ENCODE peak calls at places on chromosomes 2 and 18, in six cellular contexts. One of them, this sample, is unnamed.

GRCh38 chr18:4286256-4286655 is 168.9 kb downstream of the DLGAP1 start:
- DNase-seq in SK-N-SH: no peak
- DNase-seq in GM23338: no peak
- DNase-seq in neural progenitor cell: no peak
- DNase-seq in GM23248: no peak
- DNase-seq in HCT116: no peak
- DNase-seq in this sample: no peak

GRCh38 chr2:43774617-43775016 is 778 bp downstream of the DYNC2LI1 start:
- DNase-seq in GM23338: no peak
- DNase-seq in GM23248: no peak
- DNase-seq in HCT116: no peak
- DNase-seq in SK-N-SH: peak; percentile 14
- DNase-seq in neural progenitor cell: no peak
- DNase-seq in this sample: no peak

GRCh38 chr2:196586511-196586991 is 53.0 kb upstream of the CCDC150 start:
- DNase-seq in HCT116: no peak
- DNase-seq in GM23248: peak; percentile 89
- DNase-seq in GM23338: no peak
- DNase-seq in SK-N-SH: no peak
- DNase-seq in neural progenitor cell: no peak
- DNase-seq in this sample: no peak

GRCh38 chr2:239321596-239322413 is 79.0 kb downstream of the HDAC4 start:
- DNase-seq in HCT116: no peak
- DNase-seq in GM23248: no peak
- DNase-seq in GM23338: no peak
- DNase-seq in neural progenitor cell: no peak
- DNase-seq in SK-N-SH: peak; percentile 9
- DNase-seq in this sample: no peak

GRCh38 chr2:203861197-203861596 is 6.4 kb upstream of the CTLA4 start:
- DNase-seq in GM23248: no peak
- DNase-seq in neural progenitor cell: no peak
- DNase-seq in SK-N-SH: no peak
- DNase-seq in GM23338: no peak
- DNase-seq in HCT116: no peak
- DNase-seq in this sample: peak; percentile 73

GRCh38 chr2:23507267-23508065 is 122.5 kb downstream of the KLHL29 start:
- DNase-seq in SK-N-SH: no peak
- DNase-seq in GM23248: no peak
- DNase-seq in neural progenitor cell: no peak
- DNase-seq in HCT116: no peak
- DNase-seq in GM23338: no peak
- DNase-seq in this sample: no peak

GRCh38 chr2:184646177-184646576 is 47.8 kb downstream of the ZNF804A start:
- DNase-seq in SK-N-SH: no peak
- DNase-seq in HCT116: no peak
- DNase-seq in GM23248: peak; percentile 66
- DNase-seq in GM23338: no peak
- DNase-seq in neural progenitor cell: peak; percentile 2
- DNase-seq in this sample: no peak

GRCh38 chr2:138649571-138649970 is 130.6 kb downstream of the NXPH2 start:
- DNase-seq in SK-N-SH: no peak
- DNase-seq in GM23338: no peak
- DNase-seq in GM23248: peak; percentile 2
- DNase-seq in HCT116: no peak
- DNase-seq in neural progenitor cell: no peak
- DNase-seq in this sample: no peak

GRCh38 chr2:112480540-112481049 is 1.4 kb upstream of the TTL start:
- DNase-seq in SK-N-SH: peak; percentile 58
- DNase-seq in HCT116: no peak
- DNase-seq in GM23248: no peak
- DNase-seq in neural progenitor cell: peak; percentile 22
- DNase-seq in GM23338: peak; percentile 36
- DNase-seq in this sample: peak; percentile 12

GRCh38 chr2:234963785-234964615 is 12.2 kb downstream of the SH3BP4 start:
- DNase-seq in GM23248: peak; percentile 84
- DNase-seq in HCT116: peak; percentile 38
- DNase-seq in GM23338: no peak
- DNase-seq in SK-N-SH: no peak
- DNase-seq in neural progenitor cell: no peak
- DNase-seq in this sample: no peak

GRCh38 chr18:62485684-62486083 is 37.1 kb upstream of the ZCCHC2 start:
- DNase-seq in GM23248: peak; percentile 90
- DNase-seq in GM23338: no peak
- DNase-seq in neural progenitor cell: no peak
- DNase-seq in SK-N-SH: no peak
- DNase-seq in HCT116: peak; percentile 86
- DNase-seq in this sample: no peak

GRCh38 chr2:127145255-127145899 is 38.4 kb upstream of the BIN1 start:
- DNase-seq in neural progenitor cell: no peak
- DNase-seq in GM23338: no peak
- DNase-seq in HCT116: no peak
- DNase-seq in GM23248: peak; percentile 79
- DNase-seq in SK-N-SH: no peak
- DNase-seq in this sample: no peak

GRCh38 chr18:76374330-76375281 is 120.4 kb downstream of the ZNF516 start:
- DNase-seq in SK-N-SH: no peak
- DNase-seq in HCT116: no peak
- DNase-seq in GM23248: no peak
- DNase-seq in GM23338: no peak
- DNase-seq in neural progenitor cell: no peak
- DNase-seq in this sample: no peak

GRCh38 chr2:233832869-233833812 is 21.2 kb downstream of the HJURP start:
- DNase-seq in neural progenitor cell: peak; percentile 85
- DNase-seq in HCT116: peak; percentile 7
- DNase-seq in GM23338: peak; percentile 87
- DNase-seq in GM23248: peak; percentile 37
- DNase-seq in SK-N-SH: peak; percentile 67
- DNase-seq in this sample: no peak

GRCh38 chr2:125471963-125472362 is 1184.0 kb upstream of the GYPC start:
- DNase-seq in SK-N-SH: peak; percentile 27
- DNase-seq in HCT116: no peak
- DNase-seq in GM23338: peak; percentile 83
- DNase-seq in neural progenitor cell: peak; percentile 78
- DNase-seq in GM23248: peak; percentile 5
- DNase-seq in this sample: peak; percentile 53

GRCh38 chr2:64939332-64939917 is 49.8 kb upstream of the SLC1A4 start:
- DNase-seq in neural progenitor cell: no peak
- DNase-seq in SK-N-SH: peak; percentile 22
- DNase-seq in HCT116: no peak
- DNase-seq in GM23248: no peak
- DNase-seq in GM23338: peak; percentile 52
- DNase-seq in this sample: peak; percentile 88

GRCh38 chr2:145771526-145771925 is 1251.6 kb upstream of the ZEB2 start:
- DNase-seq in GM23248: no peak
- DNase-seq in HCT116: no peak
- DNase-seq in SK-N-SH: no peak
- DNase-seq in GM23338: no peak
- DNase-seq in neural progenitor cell: no peak
- DNase-seq in this sample: peak; percentile 59

GRCh38 chr2:1403565-1403964 is 9.7 kb upstream of the TPO start:
- DNase-seq in GM23338: no peak
- DNase-seq in HCT116: no peak
- DNase-seq in GM23248: no peak
- DNase-seq in SK-N-SH: no peak
- DNase-seq in neural progenitor cell: no peak
- DNase-seq in this sample: no peak

GRCh38 chr2:70830333-70830732 is 5.3 kb downstream of the CD207 start:
- DNase-seq in HCT116: no peak
- DNase-seq in neural progenitor cell: no peak
- DNase-seq in GM23338: no peak
- DNase-seq in GM23248: no peak
- DNase-seq in SK-N-SH: no peak
- DNase-seq in this sample: no peak

GRCh38 chr2:142825861-142826260 is 51.6 kb upstream of the KYNU start:
- DNase-seq in SK-N-SH: no peak
- DNase-seq in GM23338: no peak
- DNase-seq in GM23248: peak; percentile 19
- DNase-seq in neural progenitor cell: no peak
- DNase-seq in HCT116: no peak
- DNase-seq in this sample: no peak

GRCh38 chr18:13362051-13362450 is 143.5 kb downstream of the LDLRAD4 start:
- DNase-seq in SK-N-SH: no peak
- DNase-seq in GM23248: no peak
- DNase-seq in GM23338: no peak
- DNase-seq in neural progenitor cell: no peak
- DNase-seq in HCT116: no peak
- DNase-seq in this sample: no peak

GRCh38 chr2:240458044-240458899 is 22.8 kb downstream of the GPC1 start:
- DNase-seq in SK-N-SH: no peak
- DNase-seq in neural progenitor cell: no peak
- DNase-seq in GM23338: no peak
- DNase-seq in GM23248: no peak
- DNase-seq in HCT116: no peak
- DNase-seq in this sample: no peak

DNA sequence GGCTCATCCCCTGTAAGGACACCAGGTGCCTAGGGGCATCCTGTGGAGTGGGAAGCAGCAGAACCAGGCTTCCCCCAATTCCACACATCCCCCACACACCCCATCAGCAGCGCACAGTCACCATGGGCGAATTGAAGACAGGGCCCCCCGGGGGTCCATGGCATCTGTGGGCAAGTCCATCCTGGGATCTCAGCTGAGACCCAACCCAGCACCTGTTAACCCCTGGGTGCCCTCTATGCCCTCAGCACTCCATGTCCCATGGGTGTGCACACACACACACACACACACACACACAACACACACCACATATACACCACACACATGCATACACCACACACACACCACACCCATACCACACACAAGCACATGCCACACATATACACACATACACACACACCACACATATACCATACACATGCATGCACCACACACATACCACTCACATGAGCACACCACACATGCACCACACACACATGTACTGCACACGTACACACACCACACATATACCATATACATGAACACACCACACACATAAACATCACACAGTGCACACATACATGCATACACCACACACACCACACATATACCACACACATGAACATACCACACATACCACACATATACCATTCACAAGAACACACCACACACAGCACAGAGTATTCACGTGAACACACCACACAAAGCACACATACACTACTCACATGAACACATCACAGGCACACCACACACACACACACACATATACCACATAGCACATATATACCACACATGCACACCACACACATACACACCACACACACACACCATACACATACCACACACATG is 220.1 kb upstream of the RAB6C start:
- DNase-seq in HCT116: no peak
- DNase-seq in SK-N-SH: no peak
- DNase-seq in GM23248: no peak
- DNase-seq in GM23338: no peak
- DNase-seq in neural progenitor cell: no peak
- DNase-seq in this sample: no peak
- TF ChIP-seq EZH2phosphoT487 in HCT116: no peak
- TF ChIP-seq EZH2phosphoT487 in SK-N-SH: no peak
- TF ChIP-seq EZH2phosphoT487 in GM23248: no peak
- TF ChIP-seq EZH2phosphoT487 in GM23338: no peak
- TF ChIP-seq EZH2phosphoT487 in neural progenitor cell: no peak
- TF ChIP-seq EZH2phosphoT487 in this sample: no peak

DNA sequence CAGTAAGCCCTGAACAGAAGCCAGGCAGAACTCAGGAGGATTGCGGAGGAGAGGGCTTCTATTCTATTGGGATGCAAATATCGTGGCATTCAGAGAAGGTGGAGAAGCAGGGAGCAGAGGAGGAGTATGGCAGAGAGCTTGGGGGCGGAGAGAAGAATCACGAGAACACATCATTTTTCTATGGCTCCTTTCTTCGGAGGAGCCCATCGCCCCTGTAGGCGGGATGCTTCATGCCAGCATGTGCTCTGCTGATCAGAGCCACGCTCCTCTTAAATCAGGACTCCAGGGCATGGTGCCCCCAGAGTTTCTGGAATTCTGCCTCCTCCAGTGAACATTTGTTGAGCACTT is 71.1 kb downstream of the CIB4 start:
- DNase-seq in GM23248: no peak
- DNase-seq in SK-N-SH: no peak
- DNase-seq in neural progenitor cell: no peak
- DNase-seq in GM23338: no peak
- DNase-seq in HCT116: no peak
- DNase-seq in this sample: no peak
- H3K27me3 ChIP-seq in GM23248: peaks cover 74% of the 10 kb centered on the region
- H3K27me3 ChIP-seq in SK-N-SH: peaks cover 87% of the 10 kb centered on the region
- H3K27me3 ChIP-seq in neural progenitor cell: peaks cover 5% of the 10 kb centered on the region
- H3K27me3 ChIP-seq in GM23338: no peaks in the 10 kb centered on the region
- H3K27me3 ChIP-seq in HCT116: no peaks in the 10 kb centered on the region
- H3K27me3 ChIP-seq in this sample: peaks cover 99% of the 10 kb centered on the region

DNA sequence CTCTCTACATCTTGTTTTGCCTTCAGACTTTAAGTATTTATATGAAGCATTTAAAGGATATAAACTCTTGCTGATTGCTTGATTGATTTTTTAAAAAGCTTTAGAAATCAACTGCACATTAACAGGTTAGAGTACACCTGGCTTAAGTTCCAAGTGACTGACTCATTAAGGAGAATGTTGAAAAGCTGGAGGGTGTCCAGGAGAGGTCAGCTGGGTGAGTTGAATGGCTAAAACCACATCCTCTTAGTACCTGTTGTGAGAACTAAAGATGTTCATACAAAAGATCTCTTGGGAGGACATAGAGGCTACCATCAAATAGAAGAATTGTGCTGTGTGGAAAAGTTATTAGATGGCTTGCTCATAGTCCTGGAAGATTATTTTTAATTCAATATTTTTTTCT is 206.8 kb downstream of the TXNL1 start:
- DNase-seq in HCT116: no peak
- DNase-seq in neural progenitor cell: no peak
- DNase-seq in GM23338: no peak
- DNase-seq in SK-N-SH: no peak
- DNase-seq in GM23248: no peak
- DNase-seq in this sample: no peak
- TF ChIP-seq EZH2phosphoT487 in HCT116: no peak
- TF ChIP-seq EZH2phosphoT487 in neural progenitor cell: no peak
- TF ChIP-seq EZH2phosphoT487 in GM23338: no peak
- TF ChIP-seq EZH2phosphoT487 in SK-N-SH: no peak
- TF ChIP-seq EZH2phosphoT487 in GM23248: no peak
- TF ChIP-seq EZH2phosphoT487 in this sample: no peak

DNA sequence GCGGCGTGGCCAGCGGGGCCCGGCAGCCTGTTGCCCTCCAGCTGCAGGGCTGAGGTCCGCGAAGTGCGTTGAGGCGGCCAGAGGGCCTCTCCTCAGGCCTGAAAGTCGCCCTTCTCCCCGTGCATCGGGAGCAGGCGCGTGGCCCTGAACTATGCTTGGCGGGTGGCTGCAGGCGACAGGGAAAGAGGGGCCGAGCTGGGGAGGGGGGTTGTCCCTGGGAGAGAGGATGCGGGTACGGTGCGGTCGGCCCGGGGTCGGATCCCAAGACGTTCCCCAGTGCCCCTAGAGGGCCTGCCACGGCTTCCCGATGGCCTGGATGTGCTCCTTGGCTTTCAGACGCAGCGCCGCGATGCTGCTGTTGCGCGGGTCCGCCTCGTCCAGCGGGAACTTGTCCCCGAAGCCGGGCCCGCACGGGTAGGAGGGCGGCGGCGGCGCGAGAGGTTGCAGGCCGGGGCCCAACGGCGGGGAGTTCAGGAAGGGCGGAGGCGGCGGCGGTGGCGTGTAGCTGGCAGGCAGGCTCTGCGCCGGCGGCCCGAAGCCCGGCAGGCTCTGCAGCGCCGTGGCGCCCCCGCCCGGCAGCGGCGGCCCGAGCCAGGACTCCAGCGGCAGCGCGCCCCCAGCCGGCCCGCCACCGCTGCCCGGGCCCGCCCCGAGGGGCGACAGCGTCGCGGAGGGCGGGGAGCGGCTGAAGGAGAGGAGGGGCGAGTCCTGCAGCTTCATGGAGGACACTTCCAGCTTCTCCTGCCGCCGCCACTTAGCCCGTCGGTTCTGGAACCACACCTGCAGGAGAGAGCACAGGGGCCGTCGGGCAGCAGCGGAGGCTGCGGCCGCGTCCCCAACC is 4.3 kb downstream of the RAX start:
- DNase-seq in SK-N-SH: peak; percentile 93
- DNase-seq in neural progenitor cell: peak; percentile 91
- DNase-seq in GM23338: peak; percentile 87
- DNase-seq in GM23248: peak; percentile 52
- DNase-seq in HCT116: no peak
- DNase-seq in this sample: peak; percentile 64
- H3K27me3 ChIP-seq in SK-N-SH: peaks cover 98% of the 10 kb centered on the region
- H3K27me3 ChIP-seq in neural progenitor cell: peaks cover 99% of the 10 kb centered on the region
- H3K27me3 ChIP-seq in GM23338: peaks cover 99% of the 10 kb centered on the region
- H3K27me3 ChIP-seq in GM23248: peaks cover 96% of the 10 kb centered on the region
- H3K27me3 ChIP-seq in HCT116: peaks cover 5% of the 10 kb centered on the region
- H3K27me3 ChIP-seq in this sample: peaks cover 52% of the 10 kb centered on the region

This sample was measured in MM.1S.